ENCODE peak calls at places on chromosomes 16 and 17, in six cellular contexts. P is H1, L is GM12878, Q is SK-N-SH, S is HepG2, C is HCT116. Z is an unnamed sample.
A peak's percentile ranks its signal among the peaks of the same experiment; 100 is the strongest.

GRCh38 chr16:28534542-28535373 is 4.0 kb downstream of the NUPR1 start:
- DNase-seq in P (no peak), L (no peak), Q (no peak), S (no peak), C (no peak), Z (no peak)

GRCh38 chr16:60110531-60110930 is 1376.4 kb upstream of the GOT2 start:
- DNase-seq in P (no peak), L (no peak), Q (no peak), S (no peak), C (no peak), Z (no peak)

GRCh38 chr17:21381076-21381706 is 5.0 kb downstream of the KCNJ12 start:
- DNase-seq in P (no peak), L (no peak), Q (no peak), S (no peak), C (no peak), Z (no peak)

GRCh38 chr16:85391769-85392583 is 221.1 kb upstream of the GSE1 start:
- DNase-seq in P (no peak), L (no peak), Q (no peak), S (no peak), C (no peak), Z (no peak)

GRCh38 chr16:10181196-10182162 is 749 bp downstream of the GRIN2A start:
- DNase-seq in P (peak; percentile 70), L (no peak), Q (peak; percentile 91), S (peak; percentile 38), C (peak; percentile 21), Z (peak; percentile 85)

GRCh38 chr17:34665803-34666763 is 86.7 kb downstream of the TMEM132E start:
- DNase-seq in P (no peak), L (no peak), Q (peak; percentile 76), S (no peak), C (no peak), Z (peak; percentile 9)

GRCh38 chr17:83151442-83152220 is 72.2 kb downstream of the METRNL start:
- DNase-seq in P (no peak), L (no peak), Q (peak; percentile 37), S (peak; percentile 94), C (no peak), Z (peak; percentile 27)

GRCh38 chr17:4199818-4200402 is 56.9 kb downstream of the CYB5D2 start:
- DNase-seq in P (no peak), L (no peak), Q (peak; percentile 77), S (peak; percentile 36), C (peak; percentile 18), Z (peak; percentile 32)

GRCh38 chr16:85970712-85971220 is 71.8 kb downstream of the IRF8 start:
- DNase-seq in P (no peak), L (no peak), Q (no peak), S (no peak), C (no peak), Z (no peak)

GRCh38 chr17:29243792-29244191 is 2.9 kb upstream of the CRYBA1 start:
- DNase-seq in P (no peak), L (no peak), Q (peak; percentile 80), S (peak; percentile 30), C (no peak), Z (no peak)

GRCh38 chr16:87661561-87661960 is 59.3 kb downstream of the JPH3 start:
- DNase-seq in P (peak; percentile 31), L (no peak), Q (no peak), S (peak; percentile 44), C (no peak), Z (peak; percentile 50)

GRCh38 chr16:28504707-28505404 is 1.8 kb downstream of the IL27 start:
- DNase-seq in P (no peak), L (no peak), Q (no peak), S (no peak), C (no peak), Z (no peak)

GRCh38 chr16:50334106-50334975 is 34.4 kb downstream of the BRD7 start:
- DNase-seq in P (no peak), L (no peak), Q (no peak), S (no peak), C (no peak), Z (no peak)
- TF ChIP-seq YY1 in P (no peak), L (no peak), Q (no peak), S (no peak), C (no peak), Z (no peak)

DNA sequence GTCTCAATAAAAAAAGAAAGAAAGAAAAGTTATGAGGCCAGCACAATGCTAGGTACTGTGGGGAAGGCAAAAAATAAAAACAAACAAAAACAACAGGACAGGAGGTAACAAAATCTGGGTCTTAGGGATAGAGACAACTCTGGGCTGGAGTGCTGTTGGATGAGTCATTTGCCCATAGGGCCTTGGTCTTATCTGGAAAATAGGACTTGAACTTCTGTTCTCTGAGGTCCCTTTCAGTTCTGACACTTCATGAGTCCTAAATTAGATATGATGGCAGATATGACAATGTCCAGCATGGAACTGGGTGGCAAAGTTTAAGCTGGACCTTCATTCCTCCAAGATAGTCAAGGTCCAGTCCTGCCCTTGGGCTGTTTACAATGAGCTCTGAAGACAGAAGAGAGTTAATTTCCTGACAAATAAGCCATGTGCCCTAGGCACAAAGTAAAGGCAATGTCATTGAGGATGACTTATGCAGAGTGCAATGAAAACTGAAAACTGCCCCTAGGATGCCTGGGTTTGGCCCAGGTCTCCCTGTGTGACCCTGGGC is 8.9 kb upstream of the HDAC5 start:
- DNase-seq in P (no peak), L (no peak), Q (no peak), S (no peak), C (no peak), Z (no peak)
- TF ChIP-seq YY1 in P (no peak), L (no peak), Q (no peak), S (no peak), C (no peak), Z (no peak)

GRCh38 chr17:8900626-8901585 is 33.4 kb upstream of the PIK3R6 start:
- DNase-seq in P (no peak), L (peak; percentile 84), Q (no peak), S (no peak), C (no peak), Z (no peak)
- TF ChIP-seq YY1 in P (no peak), L (peak; percentile 20), Q (no peak), S (no peak), C (no peak), Z (no peak)

GRCh38 chr16:67327774-67328173 is 1.2 kb downstream of the LRRC36 start:
- DNase-seq in P (no peak), L (no peak), Q (no peak), S (no peak), C (no peak), Z (no peak)

GRCh38 chr16:67326115-67326471 is 448 bp downstream of the KCTD19 start:
- DNase-seq in P (no peak), L (no peak), Q (no peak), S (no peak), C (no peak), Z (no peak)

GRCh38 chr16:67329901-67330300 is 3.3 kb downstream of the LRRC36 start:
- DNase-seq in P (no peak), L (no peak), Q (no peak), S (no peak), C (no peak), Z (no peak)

GRCh38 chr16:67326472-67327309 is at the start of the genes KCTD19 and LRRC36:
- DNase-seq in P (peak; percentile 73), L (no peak), Q (peak; percentile 98), S (peak; percentile 70), C (no peak), Z (peak; percentile 85)
- TF ChIP-seq YY1 in P (peak; percentile 70), L (peak; percentile 59), Q (no peak), S (peak; percentile 75), C (no peak), Z (no peak)

DNA sequence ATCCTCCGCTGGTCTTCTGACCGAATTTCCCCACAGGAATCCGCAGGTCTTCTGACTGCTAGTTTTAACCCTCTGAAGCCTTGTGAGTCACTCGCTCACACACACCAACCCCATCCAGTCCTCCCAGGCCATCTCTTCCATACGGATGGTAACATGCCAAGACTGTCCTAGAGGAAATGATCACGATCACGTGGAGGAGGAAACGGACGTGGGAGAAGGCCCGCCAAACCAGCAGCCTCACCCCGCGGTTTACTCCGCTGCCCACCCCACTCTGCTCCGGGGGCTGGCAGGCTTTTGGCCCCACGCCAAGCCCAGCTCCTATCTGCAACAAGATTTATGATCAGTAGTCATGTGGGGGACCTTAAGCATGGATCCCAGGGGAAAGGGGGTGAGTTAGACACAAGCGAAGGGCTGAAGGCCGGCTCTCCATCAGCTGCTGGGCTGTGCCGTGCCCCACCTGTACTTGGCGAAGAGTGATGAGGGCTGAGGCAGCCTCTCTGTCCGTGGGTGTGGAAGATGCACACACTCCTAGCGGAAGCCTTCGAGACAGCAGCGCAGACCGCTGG is 1.5 kb upstream of the FAAP100 start:
- DNase-seq in P (no peak), L (peak; percentile 9), Q (peak; percentile 83), S (no peak), C (peak; percentile 16), Z (no peak)
- TF ChIP-seq YY1 in P (no peak), L (no peak), Q (no peak), S (no peak), C (no peak), Z (no peak)